ENCODE peak calls at places on chromosomes 4 and X, in eight cellular contexts. S is ascending aorta; T is A673; O is IMR-90; Q is right cardiac atrium; Z is neural progenitor cell; D is CD8-positive, alpha-beta memory T cell; A is SJSA1. W is an unnamed sample.

GRCh38 chr4:11428701-11429571 is at the start of gene HS3ST1:
- DNase-seq in S (peak), T (no peak), O (peak), Q (peak), Z (peak), D (peak), A (no peak), W (no peak)

GRCh38 chr4:22315643-22316042 is 200.2 kb downstream of the ADGRA3 start:
- DNase-seq in S (no peak), T (no peak), O (peak), Q (no peak), Z (no peak), D (no peak), A (no peak), W (no peak)

GRCh38 chrX:38277802-38278201 is 49.5 kb downstream of the RPGR start:
- DNase-seq in S (no peak), T (no peak), O (no peak), Q (no peak), Z (no peak), D (no peak), A (no peak), W (no peak)

GRCh38 chrX:153926863-153927685 is 1.0 kb upstream of the ARHGAP4 start:
- DNase-seq in S (peak), T (peak), O (peak), Q (peak), Z (peak), D (peak), A (no peak), W (no peak)

GRCh38 chr4:71189471-71189870 is 149.3 kb upstream of the SLC4A4 start:
- DNase-seq in S (no peak), T (no peak), O (peak), Q (no peak), Z (no peak), D (no peak), A (no peak), W (no peak)

GRCh38 chr4:119971763-119972162 is 94.9 kb downstream of the MAD2L1 start:
- DNase-seq in S (no peak), T (no peak), O (no peak), Q (no peak), Z (no peak), D (no peak), A (no peak), W (no peak)

GRCh38 chr4:40194602-40195161 is 2.1 kb upstream of the RHOH start:
- DNase-seq in S (no peak), T (no peak), O (peak), Q (no peak), Z (no peak), D (peak), A (no peak), W (no peak)

GRCh38 chrX:53435997-53436396 is 1.8 kb upstream of the HSD17B10 start:
- DNase-seq in S (peak), T (peak), O (peak), Q (peak), Z (peak), D (peak), A (peak), W (peak)

GRCh38 chr4:24856586-24856985 is 56.3 kb downstream of the CCDC149 start:
- DNase-seq in S (peak), T (no peak), O (peak), Q (no peak), Z (peak), D (no peak), A (peak), W (no peak)

GRCh38 chr4:56656346-56656643 is 24.8 kb downstream of the HOPX start:
- DNase-seq in S (no peak), T (no peak), O (no peak), Q (peak), Z (peak), D (peak), A (no peak), W (no peak)

GRCh38 chrX:18701621-18702361 is 5.7 kb upstream of the PPEF1 start:
- DNase-seq in S (no peak), T (no peak), O (peak), Q (peak), Z (no peak), D (no peak), A (peak), W (no peak)

GRCh38 chrX:71098302-71098701 is 2.7 kb downstream of the FOXO4 start:
- DNase-seq in S (peak), T (peak), O (peak), Q (peak), Z (no peak), D (peak), A (no peak), W (no peak)

GRCh38 chr4:3044812-3045499 is 29.4 kb downstream of the HTT-AS start:
- DNase-seq in S (peak), T (no peak), O (no peak), Q (no peak), Z (no peak), D (no peak), A (no peak), W (no peak)

GRCh38 chr4:3046149-3046548 is 28.2 kb downstream of the HTT-AS start:
- DNase-seq in S (peak), T (no peak), O (no peak), Q (no peak), Z (no peak), D (no peak), A (no peak), W (no peak)

GRCh38 chr4:3046623-3047022 is 27.7 kb downstream of the HTT-AS start:
- DNase-seq in S (no peak), T (no peak), O (no peak), Q (no peak), Z (no peak), D (no peak), A (no peak), W (no peak)

GRCh38 chr4:3045500-3045850 is 28.9 kb downstream of the HTT-AS start:
- DNase-seq in S (peak), T (no peak), O (peak), Q (peak), Z (no peak), D (peak), A (no peak), W (no peak)

DNA sequence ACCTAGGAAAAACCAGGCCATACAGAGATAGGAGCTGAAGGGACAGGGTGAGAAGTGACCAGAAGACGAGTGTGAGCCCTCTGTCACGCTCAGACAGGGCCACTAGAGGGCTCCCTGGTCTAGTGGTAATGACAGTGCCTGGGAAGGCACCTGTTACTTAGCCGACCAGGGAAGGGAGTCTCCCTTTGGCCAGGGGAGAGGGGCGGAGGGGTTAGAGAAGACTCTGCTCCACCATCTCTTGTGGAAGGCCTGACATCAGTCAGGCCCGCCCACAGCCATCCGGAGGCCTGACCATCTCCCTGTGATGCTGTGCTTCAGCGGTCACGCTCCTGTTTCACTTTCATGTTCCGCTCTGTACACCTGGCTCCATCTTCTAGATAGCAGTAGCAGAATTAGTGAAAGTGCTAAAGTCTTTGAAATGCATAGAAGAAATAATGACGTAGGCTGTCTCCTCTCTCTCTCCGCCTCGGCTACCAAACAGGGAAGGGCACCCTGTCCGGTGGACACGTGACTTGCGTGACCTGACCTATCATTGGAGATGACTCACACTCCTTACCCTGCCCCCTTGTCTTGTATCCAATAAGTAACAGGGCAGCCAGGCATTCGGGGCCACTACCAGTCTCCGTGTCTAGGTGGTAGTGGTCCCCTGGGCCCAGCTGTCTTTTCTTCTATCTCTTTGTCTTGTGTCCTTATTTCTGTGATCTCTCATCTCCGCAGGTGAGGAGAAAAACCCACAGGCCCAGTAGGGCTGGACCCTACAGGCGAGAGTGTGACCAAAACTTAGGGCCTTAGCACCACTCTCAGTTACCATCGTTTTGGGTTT is 26.7 kb downstream of the HTT-AS start:
- DNase-seq in S (peak), T (peak), O (peak), Q (peak), Z (peak), D (peak), A (no peak), W (peak)
- H3K4me3 ChIP-seq in S (peak), T (no peak), O (no peak), Q (no peak), Z (no peak), D (peak), A (no peak), W (no peak)

DNA sequence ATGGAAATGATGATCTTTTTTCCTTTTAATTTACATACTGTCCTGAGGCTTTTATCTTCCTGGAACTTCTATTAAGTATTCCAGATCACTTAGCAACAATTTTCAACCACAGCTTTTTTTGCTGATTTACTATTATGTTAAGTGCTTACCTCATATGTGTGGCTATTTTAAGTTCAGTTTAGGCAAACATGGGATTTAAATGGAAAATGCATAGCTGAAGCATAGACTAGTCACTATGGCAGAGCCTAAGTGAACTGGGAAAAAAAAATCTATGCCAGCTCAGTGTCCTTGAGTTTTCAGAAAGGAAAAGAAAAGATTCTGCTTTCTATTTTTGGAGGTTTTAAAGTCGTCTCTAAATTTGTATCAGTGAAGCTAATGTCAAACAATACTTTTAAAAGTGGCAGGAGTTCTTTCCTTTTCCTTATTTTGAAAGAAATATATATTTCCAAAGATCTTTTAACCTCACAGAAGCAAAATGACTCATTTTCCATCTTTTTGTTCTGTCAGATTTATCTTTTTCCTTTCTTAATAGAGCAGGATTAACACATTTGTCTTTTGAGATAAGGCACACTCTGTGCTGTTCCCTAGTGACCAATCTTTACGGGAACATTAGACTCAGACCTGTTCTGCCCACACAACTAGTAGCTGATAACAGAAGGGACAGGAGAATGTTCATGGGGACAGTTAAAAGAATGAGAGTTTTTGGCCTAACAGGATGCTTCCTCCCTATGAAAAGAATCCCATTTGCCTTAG is 381.3 kb downstream of the STPG2 start:
- DNase-seq in S (no peak), T (no peak), O (no peak), Q (no peak), Z (no peak), D (no peak), A (no peak), W (no peak)
- H3K27ac ChIP-seq in S (no peak), T (no peak), O (no peak), Q (no peak), Z (no peak), D (no peak), A (no peak), W (no peak)

DNA sequence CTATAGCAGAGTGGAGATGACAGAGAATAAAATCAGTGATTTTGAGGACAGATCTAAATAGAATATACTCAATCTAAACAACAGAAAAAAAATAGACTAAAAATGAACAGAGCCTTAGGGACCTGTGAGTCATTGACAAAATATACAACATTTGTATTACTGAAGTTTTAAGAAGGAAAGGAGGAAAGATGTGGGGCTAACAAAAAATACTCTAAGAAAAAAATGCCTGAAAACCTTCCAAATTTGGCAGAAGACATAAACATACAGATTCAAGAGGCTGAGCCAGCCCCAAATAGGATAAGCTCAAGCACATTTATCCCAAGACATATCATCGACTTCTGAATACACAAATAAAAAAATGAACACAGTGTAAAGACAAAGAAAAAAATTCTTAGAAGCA is 123.6 kb upstream of the INTU start:
- DNase-seq in S (no peak), T (no peak), O (peak), Q (no peak), Z (no peak), D (no peak), A (no peak), W (no peak)
- H3K4me3 ChIP-seq in S (no peak), T (no peak), O (no peak), Q (no peak), Z (no peak), D (no peak), A (no peak), W (no peak)

GRCh38 chrX:51743179-51743957 is at the start of gene GSPT2:
- DNase-seq in S (peak), T (peak), O (peak), Q (peak), Z (peak), D (peak), A (peak), W (no peak)
- H3K27ac ChIP-seq in S (peak), T (peak), O (peak), Q (peak), Z (no peak), D (peak), A (no peak), W (peak)

DNA sequence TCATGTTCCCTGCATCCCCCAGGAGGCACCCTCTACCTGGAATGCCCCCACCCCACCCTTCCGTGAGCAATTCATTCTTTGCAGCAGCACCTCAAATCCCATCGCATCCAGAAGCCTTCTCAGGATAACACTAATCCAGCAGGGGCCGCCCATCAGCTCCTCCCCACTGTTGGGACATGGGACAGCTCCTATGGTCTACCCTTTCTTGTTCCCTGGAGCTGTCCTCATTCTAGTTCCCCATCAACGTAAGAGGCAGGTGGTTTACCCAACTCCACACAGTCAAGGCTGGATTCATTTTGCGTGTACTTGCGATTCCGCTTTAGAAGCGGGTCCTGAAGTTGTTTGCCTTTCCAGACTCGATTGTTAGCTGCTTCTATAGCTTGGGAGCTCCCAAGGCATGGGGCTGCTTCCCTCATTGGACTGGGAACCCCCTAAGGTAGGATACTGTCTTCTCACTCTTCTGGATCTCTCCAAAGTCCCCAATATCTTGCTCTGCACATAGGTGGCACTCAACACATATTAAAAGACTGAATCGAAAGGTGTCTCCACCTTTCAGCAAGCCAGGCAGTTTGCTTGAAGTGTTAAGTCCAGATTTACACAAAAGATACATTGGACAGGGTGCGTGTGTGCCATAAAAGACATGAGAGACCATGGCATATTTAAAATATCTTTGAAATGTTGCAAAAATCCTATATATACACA is 942 bp upstream of the APLN start:
- DNase-seq in S (peak), T (peak), O (no peak), Q (no peak), Z (peak), D (no peak), A (no peak), W (no peak)
- H3K4me3 ChIP-seq in S (no peak), T (no peak), O (no peak), Q (no peak), Z (peak), D (no peak), A (no peak), W (no peak)

W was measured in iPS DF 6.9.